ENCODE peak calls at places on chromosomes 16 and 17, in nine cellular contexts. One of them, this sample, is unnamed.
A peak's percentile ranks its signal among the peaks of the same experiment; 100 is the strongest.

GRCh38 chr16:1152651-1153259 is at the start of gene CACNA1H:
- DNase-seq in kidney: no peak
- DNase-seq in IMR-90: no peak
- DNase-seq in left lung: no peak
- DNase-seq in MM.1S: no peak
- DNase-seq in tibial nerve: no peak
- DNase-seq in thoracic aorta: no peak
- DNase-seq in adrenal gland: peak; percentile 46
- DNase-seq in mesendoderm: peak; percentile 37
- DNase-seq in this sample: peak; percentile 45

GRCh38 chr17:17595755-17596154 is 4.2 kb upstream of the PEMT start:
- DNase-seq in kidney: no peak
- DNase-seq in IMR-90: no peak
- DNase-seq in left lung: no peak
- DNase-seq in MM.1S: no peak
- DNase-seq in tibial nerve: no peak
- DNase-seq in thoracic aorta: no peak
- DNase-seq in adrenal gland: no peak
- DNase-seq in mesendoderm: no peak
- DNase-seq in this sample: no peak

GRCh38 chr16:75096730-75097129 is 19.9 kb downstream of the LDHD start:
- DNase-seq in kidney: no peak
- DNase-seq in IMR-90: no peak
- DNase-seq in left lung: peak; percentile 71
- DNase-seq in MM.1S: no peak
- DNase-seq in tibial nerve: no peak
- DNase-seq in thoracic aorta: no peak
- DNase-seq in adrenal gland: no peak
- DNase-seq in mesendoderm: peak; percentile 90
- DNase-seq in this sample: no peak

GRCh38 chr17:8226536-8227237 is 16.3 kb upstream of the AURKB start:
- DNase-seq in kidney: peak; percentile 90
- DNase-seq in IMR-90: peak; percentile 91
- DNase-seq in left lung: no peak
- DNase-seq in MM.1S: no peak
- DNase-seq in tibial nerve: peak; percentile 76
- DNase-seq in thoracic aorta: no peak
- DNase-seq in adrenal gland: peak; percentile 81
- DNase-seq in mesendoderm: peak; percentile 96
- DNase-seq in this sample: peak; percentile 8

GRCh38 chr17:39863918-39864746 is at the start of gene IKZF3:
- DNase-seq in kidney: peak; percentile 86
- DNase-seq in IMR-90: peak; percentile 18
- DNase-seq in left lung: peak; percentile 93
- DNase-seq in MM.1S: peak; percentile 92
- DNase-seq in tibial nerve: no peak
- DNase-seq in thoracic aorta: no peak
- DNase-seq in adrenal gland: peak; percentile 29
- DNase-seq in mesendoderm: peak; percentile 80
- DNase-seq in this sample: peak; percentile 77

GRCh38 chr17:4827399-4827798 is 5.7 kb upstream of the MINK1 start:
- DNase-seq in kidney: no peak
- DNase-seq in IMR-90: no peak
- DNase-seq in left lung: no peak
- DNase-seq in MM.1S: no peak
- DNase-seq in tibial nerve: no peak
- DNase-seq in thoracic aorta: no peak
- DNase-seq in adrenal gland: no peak
- DNase-seq in mesendoderm: peak; percentile 56
- DNase-seq in this sample: no peak

GRCh38 chr16:17166095-17166494 is 304.7 kb downstream of the XYLT1 start:
- DNase-seq in kidney: no peak
- DNase-seq in IMR-90: peak; percentile 14
- DNase-seq in left lung: no peak
- DNase-seq in MM.1S: no peak
- DNase-seq in tibial nerve: no peak
- DNase-seq in thoracic aorta: no peak
- DNase-seq in adrenal gland: no peak
- DNase-seq in mesendoderm: no peak
- DNase-seq in this sample: no peak

GRCh38 chr17:8740486-8740885 is 4.2 kb downstream of the CCDC42 start:
- DNase-seq in kidney: peak; percentile 75
- DNase-seq in IMR-90: no peak
- DNase-seq in left lung: no peak
- DNase-seq in MM.1S: peak; percentile 21
- DNase-seq in tibial nerve: no peak
- DNase-seq in thoracic aorta: no peak
- DNase-seq in adrenal gland: no peak
- DNase-seq in mesendoderm: peak; percentile 74
- DNase-seq in this sample: peak; percentile 41

GRCh38 chr17:79668344-79669250 is 57.7 kb upstream of the RBFOX3 start:
- DNase-seq in kidney: peak; percentile 63
- DNase-seq in IMR-90: no peak
- DNase-seq in left lung: no peak
- DNase-seq in MM.1S: no peak
- DNase-seq in tibial nerve: no peak
- DNase-seq in thoracic aorta: no peak
- DNase-seq in adrenal gland: no peak
- DNase-seq in mesendoderm: peak; percentile 4
- DNase-seq in this sample: no peak

GRCh38 chr17:27572665-27573064 is 58.3 kb upstream of the LGALS9 start:
- DNase-seq in kidney: peak; percentile 49
- DNase-seq in IMR-90: peak; percentile 77
- DNase-seq in left lung: no peak
- DNase-seq in MM.1S: no peak
- DNase-seq in tibial nerve: no peak
- DNase-seq in thoracic aorta: no peak
- DNase-seq in adrenal gland: no peak
- DNase-seq in mesendoderm: peak; percentile 58
- DNase-seq in this sample: no peak

GRCh38 chr17:64281962-64282752 is 19.1 kb upstream of the TEX2 start:
- DNase-seq in kidney: no peak
- DNase-seq in IMR-90: peak; percentile 83
- DNase-seq in left lung: no peak
- DNase-seq in MM.1S: peak; percentile 70
- DNase-seq in tibial nerve: no peak
- DNase-seq in thoracic aorta: no peak
- DNase-seq in adrenal gland: peak; percentile 72
- DNase-seq in mesendoderm: peak; percentile 74
- DNase-seq in this sample: peak; percentile 24

GRCh38 chr17:53722407-53722806 is 100.3 kb upstream of the KIF2B start:
- DNase-seq in kidney: no peak
- DNase-seq in IMR-90: peak; percentile 98
- DNase-seq in left lung: no peak
- DNase-seq in MM.1S: no peak
- DNase-seq in tibial nerve: no peak
- DNase-seq in thoracic aorta: no peak
- DNase-seq in adrenal gland: no peak
- DNase-seq in mesendoderm: peak; percentile 73
- DNase-seq in this sample: no peak

GRCh38 chr17:64411999-64412771 is 21.5 kb upstream of the PECAM1 start:
- DNase-seq in kidney: peak; percentile 79
- DNase-seq in IMR-90: no peak
- DNase-seq in left lung: peak; percentile 86
- DNase-seq in MM.1S: no peak
- DNase-seq in tibial nerve: no peak
- DNase-seq in thoracic aorta: no peak
- DNase-seq in adrenal gland: peak; percentile 47
- DNase-seq in mesendoderm: peak; percentile 94
- DNase-seq in this sample: no peak

GRCh38 chr16:55264949-55265348 is 59.1 kb upstream of the IRX6 start:
- DNase-seq in kidney: no peak
- DNase-seq in IMR-90: no peak
- DNase-seq in left lung: no peak
- DNase-seq in MM.1S: no peak
- DNase-seq in tibial nerve: no peak
- DNase-seq in thoracic aorta: no peak
- DNase-seq in adrenal gland: no peak
- DNase-seq in mesendoderm: no peak
- DNase-seq in this sample: no peak

GRCh38 chr16:4091638-4092037 is 24.6 kb downstream of the ADCY9 start:
- DNase-seq in kidney: no peak
- DNase-seq in IMR-90: no peak
- DNase-seq in left lung: no peak
- DNase-seq in MM.1S: no peak
- DNase-seq in tibial nerve: no peak
- DNase-seq in thoracic aorta: no peak
- DNase-seq in adrenal gland: no peak
- DNase-seq in mesendoderm: no peak
- DNase-seq in this sample: no peak

GRCh38 chr16:4092547-4093265 is 23.5 kb downstream of the ADCY9 start:
- DNase-seq in kidney: no peak
- DNase-seq in IMR-90: no peak
- DNase-seq in left lung: no peak
- DNase-seq in MM.1S: no peak
- DNase-seq in tibial nerve: no peak
- DNase-seq in thoracic aorta: no peak
- DNase-seq in adrenal gland: no peak
- DNase-seq in mesendoderm: no peak
- DNase-seq in this sample: no peak

GRCh38 chr16:4096509-4096908 is 19.7 kb downstream of the ADCY9 start:
- DNase-seq in kidney: no peak
- DNase-seq in IMR-90: no peak
- DNase-seq in left lung: no peak
- DNase-seq in MM.1S: no peak
- DNase-seq in tibial nerve: no peak
- DNase-seq in thoracic aorta: no peak
- DNase-seq in adrenal gland: no peak
- DNase-seq in mesendoderm: no peak
- DNase-seq in this sample: no peak

GRCh38 chr16:4094138-4094773 is 22.0 kb downstream of the ADCY9 start:
- DNase-seq in kidney: no peak
- DNase-seq in IMR-90: no peak
- DNase-seq in left lung: no peak
- DNase-seq in MM.1S: no peak
- DNase-seq in tibial nerve: no peak
- DNase-seq in thoracic aorta: no peak
- DNase-seq in adrenal gland: no peak
- DNase-seq in mesendoderm: peak; percentile 25
- DNase-seq in this sample: no peak

DNA sequence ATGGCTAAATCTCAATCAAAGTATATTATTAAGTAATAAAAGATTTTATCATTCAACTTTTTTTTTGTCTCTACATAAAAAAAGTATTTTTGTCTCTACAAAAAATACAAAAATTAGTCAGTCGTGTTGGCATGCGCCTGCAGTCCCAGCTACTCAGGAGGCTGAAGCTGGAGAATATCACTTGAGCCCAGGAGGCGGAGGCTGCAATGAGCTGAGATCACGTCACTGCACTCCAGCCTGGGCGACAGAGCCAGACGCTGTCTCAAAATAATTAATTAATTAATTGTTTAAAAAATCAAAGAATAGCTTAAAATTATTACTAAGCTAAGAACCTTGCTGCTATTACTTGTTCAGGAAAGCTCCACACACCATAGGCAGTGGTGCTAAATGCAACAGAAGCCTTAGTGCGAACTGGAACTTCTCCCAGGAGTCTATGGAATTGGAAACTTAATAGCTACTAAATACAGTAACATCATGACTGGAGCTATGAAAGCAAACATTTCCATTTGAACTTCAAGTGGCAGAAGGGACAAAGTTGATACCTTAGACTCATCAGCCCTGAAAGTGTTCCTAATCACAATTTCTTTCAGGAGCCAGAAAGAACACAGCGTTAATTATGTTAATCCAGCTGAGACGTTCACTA is 22.6 kb downstream of the ADCY9 start:
- DNase-seq in kidney: no peak
- DNase-seq in IMR-90: peak; percentile 39
- DNase-seq in left lung: no peak
- DNase-seq in MM.1S: no peak
- DNase-seq in tibial nerve: no peak
- DNase-seq in thoracic aorta: no peak
- DNase-seq in adrenal gland: no peak
- DNase-seq in mesendoderm: no peak
- DNase-seq in this sample: no peak
- H3K27ac ChIP-seq in kidney: no peak overlapping the region
- H3K27ac ChIP-seq in IMR-90: no peak overlapping the region
- H3K27ac ChIP-seq in left lung: peak overlapping the region; percentile 79
- H3K27ac ChIP-seq in MM.1S: no peak overlapping the region
- H3K27ac ChIP-seq in tibial nerve: no peak overlapping the region
- H3K27ac ChIP-seq in thoracic aorta: peak overlapping the region; percentile 75
- H3K27ac ChIP-seq in adrenal gland: no peak overlapping the region
- H3K27ac ChIP-seq in mesendoderm: no peak overlapping the region
- H3K27ac ChIP-seq in this sample: no peak overlapping the region

GRCh38 chr17:81420769-81421462 is 25.7 kb downstream of the BAHCC1 start:
- DNase-seq in kidney: peak; percentile 89
- DNase-seq in IMR-90: peak; percentile 49
- DNase-seq in left lung: no peak
- DNase-seq in MM.1S: no peak
- DNase-seq in tibial nerve: no peak
- DNase-seq in thoracic aorta: peak; percentile 68
- DNase-seq in adrenal gland: peak; percentile 94
- DNase-seq in mesendoderm: no peak
- DNase-seq in this sample: no peak
- H3K4me1 ChIP-seq in kidney: peaks cover 29% of the 10 kb centered on the region
- H3K4me1 ChIP-seq in IMR-90: peaks cover 54% of the 10 kb centered on the region
- H3K4me1 ChIP-seq in left lung: peaks cover 48% of the 10 kb centered on the region
- H3K4me1 ChIP-seq in MM.1S: no peaks in the 10 kb centered on the region
- H3K4me1 ChIP-seq in tibial nerve: no peaks in the 10 kb centered on the region
- H3K4me1 ChIP-seq in thoracic aorta: peaks cover 60% of the 10 kb centered on the region
- H3K4me1 ChIP-seq in adrenal gland: peaks cover 43% of the 10 kb centered on the region
- H3K4me1 ChIP-seq in mesendoderm: peaks cover 8% of the 10 kb centered on the region
- H3K4me1 ChIP-seq in this sample: no peaks in the 10 kb centered on the region

DNA sequence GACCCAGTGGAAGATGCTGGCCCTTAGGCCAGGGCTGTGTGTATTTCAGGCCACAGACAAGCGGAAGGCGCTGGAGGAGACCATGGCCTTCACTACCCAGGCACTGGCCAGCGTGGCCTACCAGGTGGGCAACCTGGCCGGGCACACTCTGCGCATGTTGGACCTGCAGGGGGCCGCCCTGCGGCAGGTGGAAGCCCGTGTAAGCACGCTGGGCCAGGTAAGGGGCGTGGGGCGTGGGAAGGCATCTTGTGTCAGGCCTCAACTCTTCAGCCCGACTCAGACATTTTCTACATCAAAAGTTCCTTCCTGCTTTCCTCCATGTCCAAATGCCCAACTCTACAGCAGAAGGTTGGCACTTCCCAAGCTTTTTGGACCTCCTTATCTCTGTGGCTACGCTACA is 6.0 kb downstream of the ABI3 start:
- DNase-seq in kidney: no peak
- DNase-seq in IMR-90: no peak
- DNase-seq in left lung: peak; percentile 79
- DNase-seq in MM.1S: no peak
- DNase-seq in tibial nerve: no peak
- DNase-seq in thoracic aorta: no peak
- DNase-seq in adrenal gland: no peak
- DNase-seq in mesendoderm: no peak
- DNase-seq in this sample: no peak
- H3K27ac ChIP-seq in kidney: peak overlapping the region; percentile 30
- H3K27ac ChIP-seq in IMR-90: no peak overlapping the region
- H3K27ac ChIP-seq in left lung: peak overlapping the region; percentile 56
- H3K27ac ChIP-seq in MM.1S: no peak overlapping the region
- H3K27ac ChIP-seq in tibial nerve: no peak overlapping the region
- H3K27ac ChIP-seq in thoracic aorta: no peak overlapping the region
- H3K27ac ChIP-seq in adrenal gland: no peak overlapping the region
- H3K27ac ChIP-seq in mesendoderm: no peak overlapping the region
- H3K27ac ChIP-seq in this sample: peak overlapping the region; percentile 55

DNA sequence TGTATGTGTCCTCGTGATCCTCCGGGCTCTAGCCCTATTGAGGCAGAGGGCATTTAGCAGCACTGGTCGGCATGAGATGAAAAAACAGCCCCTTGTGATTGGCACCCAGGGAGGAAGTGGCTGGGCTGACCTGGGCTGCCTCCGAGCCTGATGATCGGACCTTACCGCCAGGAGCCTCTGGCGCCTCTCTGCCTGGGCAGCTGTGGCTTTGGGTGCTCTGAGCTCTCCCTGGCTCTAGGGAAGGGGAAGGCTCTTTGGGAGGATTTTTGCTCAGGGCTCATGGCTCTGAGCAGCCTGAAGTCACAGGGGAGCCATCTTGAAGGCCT is 7.1 kb downstream of the CYGB start:
- DNase-seq in kidney: peak; percentile 75
- DNase-seq in IMR-90: no peak
- DNase-seq in left lung: no peak
- DNase-seq in MM.1S: no peak
- DNase-seq in tibial nerve: no peak
- DNase-seq in thoracic aorta: no peak
- DNase-seq in adrenal gland: no peak
- DNase-seq in mesendoderm: no peak
- DNase-seq in this sample: no peak
- H3K4me1 ChIP-seq in kidney: peaks cover 38% of the 10 kb centered on the region
- H3K4me1 ChIP-seq in IMR-90: peaks cover 40% of the 10 kb centered on the region
- H3K4me1 ChIP-seq in left lung: peaks cover 37% of the 10 kb centered on the region
- H3K4me1 ChIP-seq in MM.1S: peaks cover 5% of the 10 kb centered on the region
- H3K4me1 ChIP-seq in tibial nerve: no peaks in the 10 kb centered on the region
- H3K4me1 ChIP-seq in thoracic aorta: peaks cover 35% of the 10 kb centered on the region
- H3K4me1 ChIP-seq in adrenal gland: peaks cover 15% of the 10 kb centered on the region
- H3K4me1 ChIP-seq in mesendoderm: peaks cover 2% of the 10 kb centered on the region
- H3K4me1 ChIP-seq in this sample: peaks cover 19% of the 10 kb centered on the region

This sample was measured in effector memory CD4-positive, alpha-beta T cell.